ENCODE peak calls at places on chromosomes 12 and 14, in eight cellular contexts. T is GM23338, F is tibial artery, E is AG04450, V is fibroblast of pulmonary artery, I is DND-41, U is fibroblast of lung, P is upper lobe of right lung. O is an unnamed sample.

GRCh38 chr14:101969480-101969879 is 5.1 kb downstream of the DYNC1H1 start:
- DNase-seq in T (no peak), F (no peak), E (no peak), V (no peak), I (no peak), U (no peak), P (no peak), O (no peak)

GRCh38 chr14:103943673-103944072 is 1.3 kb upstream of the RD3L start:
- DNase-seq in T (no peak), F (no peak), E (no peak), V (no peak), I (no peak), U (no peak), P (no peak), O (no peak)

GRCh38 chr14:56331815-56332214 is 213.6 kb downstream of the PELI2 start:
- DNase-seq in T (no peak), F (no peak), E (no peak), V (peak), I (peak), U (peak), P (no peak), O (no peak)

GRCh38 chr12:32290411-32290810 is 108.9 kb upstream of the FGD4 start:
- DNase-seq in T (peak), F (no peak), E (no peak), V (no peak), I (no peak), U (peak), P (no peak), O (no peak)

GRCh38 chr14:45526715-45527549 is 273.9 kb upstream of the MIS18BP1 start:
- DNase-seq in T (peak), F (no peak), E (no peak), V (no peak), I (peak), U (no peak), P (peak), O (peak)

GRCh38 chr14:78688503-78688902 is 518.3 kb downstream of the NRXN3 start:
- DNase-seq in T (no peak), F (no peak), E (no peak), V (no peak), I (no peak), U (no peak), P (no peak), O (no peak)

GRCh38 chr14:25048170-25049126 is 1.5 kb downstream of the STXBP6 start:
- DNase-seq in T (peak), F (peak), E (no peak), V (peak), I (no peak), U (peak), P (no peak), O (no peak)

GRCh38 chr14:104941508-104942365 is 17.1 kb downstream of the PLD4 start:
- DNase-seq in T (no peak), F (no peak), E (no peak), V (no peak), I (no peak), U (no peak), P (peak), O (no peak)

GRCh38 chr14:44795725-44796124 is 166.0 kb downstream of the KLHL28 start:
- DNase-seq in T (peak), F (no peak), E (no peak), V (no peak), I (no peak), U (peak), P (no peak), O (no peak)

GRCh38 chr12:93979189-93979588 is 169.2 kb upstream of the PLXNC1 start:
- DNase-seq in T (peak), F (no peak), E (no peak), V (peak), I (peak), U (peak), P (no peak), O (peak)

GRCh38 chr14:64703393-64704144 is 655 bp upstream of the PLEKHG3 start:
- DNase-seq in T (peak), F (peak), E (no peak), V (no peak), I (no peak), U (peak), P (no peak), O (no peak)

GRCh38 chr12:12839003-12839395 is 25.9 kb downstream of the DDX47 start:
- DNase-seq in T (no peak), F (no peak), E (no peak), V (no peak), I (no peak), U (no peak), P (no peak), O (peak)

GRCh38 chr12:12836571-12836970 is 23.4 kb downstream of the DDX47 start:
- DNase-seq in T (no peak), F (no peak), E (no peak), V (no peak), I (no peak), U (peak), P (no peak), O (no peak)

GRCh38 chr12:12835378-12836145 is 22.4 kb downstream of the DDX47 start:
- DNase-seq in T (no peak), F (no peak), E (no peak), V (no peak), I (no peak), U (peak), P (no peak), O (no peak)

GRCh38 chr12:12839886-12840285 is 26.7 kb downstream of the DDX47 start:
- DNase-seq in T (no peak), F (peak), E (peak), V (peak), I (no peak), U (peak), P (peak), O (no peak)

DNA sequence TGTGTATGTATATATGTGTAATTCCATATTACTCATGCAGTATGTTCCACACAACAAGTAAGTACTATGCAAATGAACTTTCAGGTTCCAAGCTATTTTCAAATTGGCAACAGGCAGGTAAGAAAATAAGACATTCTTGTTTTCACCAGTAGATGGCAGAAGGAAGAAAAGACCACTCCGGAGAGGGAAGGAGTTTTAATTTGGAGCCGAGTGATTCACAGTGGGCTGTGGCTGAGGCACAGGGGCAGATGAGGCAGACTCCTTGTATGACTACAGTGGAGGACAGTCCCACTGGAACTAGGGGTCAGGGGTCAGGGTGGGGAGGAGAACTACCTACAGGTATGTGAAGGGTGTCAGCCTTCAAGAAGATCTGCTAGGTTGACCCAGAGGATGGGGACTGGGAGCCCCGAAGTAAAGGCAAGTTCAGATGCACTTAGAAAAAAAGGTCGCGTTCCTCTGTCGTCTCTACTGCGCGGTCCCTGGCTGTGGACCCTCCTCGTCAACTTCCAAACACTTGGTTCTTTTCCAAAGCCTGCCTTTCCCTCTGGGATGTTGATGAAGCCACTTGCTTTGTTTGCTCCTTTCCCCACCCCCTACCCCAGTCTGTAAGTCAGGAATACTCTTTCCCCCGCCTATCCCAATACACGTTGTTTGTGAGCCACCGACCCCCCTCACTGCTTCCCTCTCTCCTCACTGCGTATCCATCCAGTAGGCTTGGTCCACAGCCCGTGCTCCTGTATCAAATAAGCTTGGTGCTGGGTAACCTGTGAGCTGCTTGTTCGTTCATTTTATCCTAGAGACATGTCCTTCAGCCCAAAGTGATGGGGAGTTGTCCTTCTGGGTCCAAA is 24.1 kb downstream of the DDX47 start:
- DNase-seq in T (peak), F (no peak), E (peak), V (peak), I (no peak), U (peak), P (no peak), O (peak)
- H3K4me3 ChIP-seq in T (no peak), F (no peak), E (no peak), V (no peak), I (no peak), U (no peak), P (peak), O (no peak)

GRCh38 chr14:50668008-50668851 is at the start of gene SAV1:
- DNase-seq in T (peak), F (peak), E (peak), V (peak), I (peak), U (peak), P (peak), O (peak)

GRCh38 chr14:50667491-50668007 is 557 bp downstream of the SAV1 start:
- DNase-seq in T (peak), F (no peak), E (no peak), V (no peak), I (peak), U (no peak), P (no peak), O (peak)

GRCh38 chr14:50669441-50669986 is 1.4 kb upstream of the SAV1 start:
- DNase-seq in T (peak), F (no peak), E (no peak), V (no peak), I (no peak), U (no peak), P (no peak), O (no peak)

GRCh38 chr14:50670196-50670875 is 2.2 kb upstream of the SAV1 start:
- DNase-seq in T (peak), F (no peak), E (no peak), V (no peak), I (no peak), U (peak), P (no peak), O (no peak)

DNA sequence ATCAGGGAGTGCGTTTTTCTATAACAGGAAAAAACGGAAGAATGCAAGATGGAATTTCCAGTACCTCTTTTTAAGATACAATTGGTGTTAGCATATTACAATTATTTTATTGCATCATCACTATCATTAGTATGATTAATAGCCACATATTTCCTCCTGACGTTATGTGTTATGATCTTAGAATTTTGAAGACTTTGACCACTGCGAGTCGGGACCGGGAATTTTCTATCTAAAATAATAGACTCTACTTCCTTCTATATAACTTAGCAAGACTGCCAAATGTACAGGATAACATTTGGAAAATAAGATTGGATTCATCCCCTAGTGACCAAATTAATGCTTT is 717 bp upstream of the SAV1 start:
- DNase-seq in T (no peak), F (no peak), E (no peak), V (no peak), I (no peak), U (no peak), P (no peak), O (no peak)
- H3K4me3 ChIP-seq in T (peak), F (peak), E (peak), V (peak), I (peak), U (peak), P (peak), O (peak)

GRCh38 chr12:99153283-99153682 is 494.3 kb upstream of the GARIN6 start:
- DNase-seq in T (no peak), F (no peak), E (no peak), V (no peak), I (no peak), U (no peak), P (no peak), O (no peak)

GRCh38 chr12:99152337-99152736 is 495.2 kb upstream of the GARIN6 start:
- DNase-seq in T (no peak), F (no peak), E (no peak), V (no peak), I (no peak), U (no peak), P (no peak), O (no peak)

GRCh38 chr12:99157946-99158345 is 489.6 kb upstream of the GARIN6 start:
- DNase-seq in T (no peak), F (no peak), E (no peak), V (no peak), I (no peak), U (peak), P (no peak), O (no peak)

GRCh38 chr12:99154264-99154982 is 493.1 kb upstream of the GARIN6 start:
- DNase-seq in T (peak), F (no peak), E (no peak), V (peak), I (no peak), U (peak), P (no peak), O (no peak)

DNA sequence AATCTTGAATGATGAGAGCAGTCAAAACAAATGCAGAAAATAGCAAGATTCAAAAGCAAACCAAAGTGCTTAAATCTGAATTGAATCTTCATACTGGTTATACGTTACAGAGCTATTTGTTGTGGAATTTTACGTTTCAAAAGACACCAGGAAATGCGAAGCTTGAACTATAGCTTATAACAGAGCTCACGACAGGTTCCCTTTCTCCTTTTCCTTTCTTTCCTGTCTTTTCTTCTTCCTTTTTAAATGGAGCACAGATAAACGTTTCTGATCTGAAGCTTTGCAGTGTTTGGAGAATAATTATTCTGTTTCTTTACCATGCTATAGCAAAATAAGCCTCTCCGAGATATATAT is 492.6 kb upstream of the GARIN6 start:
- DNase-seq in T (peak), F (no peak), E (no peak), V (no peak), I (no peak), U (no peak), P (no peak), O (no peak)
- H3K4me3 ChIP-seq in T (peak), F (peak), E (no peak), V (no peak), I (no peak), U (no peak), P (no peak), O (no peak)

GRCh38 chr12:69056743-69057515 is 124.0 kb upstream of the CPM start:
- DNase-seq in T (no peak), F (no peak), E (peak), V (peak), I (no peak), U (peak), P (no peak), O (no peak)

GRCh38 chr12:69054343-69055056 is 121.5 kb upstream of the CPM start:
- DNase-seq in T (no peak), F (no peak), E (no peak), V (no peak), I (no peak), U (no peak), P (no peak), O (no peak)

GRCh38 chr12:69055706-69056105 is 122.7 kb upstream of the CPM start:
- DNase-seq in T (no peak), F (peak), E (no peak), V (no peak), I (no peak), U (no peak), P (no peak), O (no peak)

GRCh38 chr12:69055280-69055679 is 122.3 kb upstream of the CPM start:
- DNase-seq in T (no peak), F (no peak), E (no peak), V (no peak), I (no peak), U (no peak), P (no peak), O (no peak)

DNA sequence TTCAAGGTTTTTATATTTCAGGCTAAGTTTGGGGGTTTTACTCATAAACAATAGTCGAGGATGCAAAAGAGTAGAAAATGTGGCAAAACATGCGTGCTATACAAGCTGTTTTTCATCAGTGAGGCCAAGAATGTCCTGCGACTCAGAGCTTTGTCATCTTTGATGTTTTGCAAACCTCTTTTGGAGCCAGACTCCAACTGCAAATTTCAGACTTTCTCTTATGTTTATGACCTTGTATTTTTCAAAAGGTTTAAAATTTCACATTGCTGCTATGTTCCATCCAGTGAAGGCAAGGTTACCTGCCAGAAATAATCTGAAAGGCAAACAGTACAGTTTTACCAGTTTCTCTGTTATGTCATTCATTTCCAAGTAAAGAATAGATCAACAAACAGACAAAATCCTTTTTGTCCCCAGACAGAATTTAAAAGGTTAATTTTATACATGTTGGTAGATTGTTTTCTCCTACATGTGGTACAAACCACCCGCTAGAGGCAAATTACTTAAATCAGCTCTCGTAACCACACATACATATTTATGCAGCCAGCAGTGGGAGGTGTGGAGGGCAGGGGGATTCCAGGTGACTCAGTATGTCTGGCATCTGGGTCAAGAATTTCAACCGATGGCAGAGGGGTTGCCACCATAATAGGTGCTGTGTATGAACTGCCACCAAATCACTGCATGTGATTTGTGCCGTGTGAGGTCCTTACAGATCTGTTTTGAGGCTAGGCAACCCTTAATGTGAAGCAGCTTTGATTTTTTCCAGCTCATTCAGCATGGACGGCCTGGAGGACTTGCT is 119.8 kb upstream of the CPM start:
- DNase-seq in T (peak), F (no peak), E (peak), V (peak), I (no peak), U (peak), P (no peak), O (peak)
- H3K4me3 ChIP-seq in T (no peak), F (no peak), E (no peak), V (no peak), I (no peak), U (no peak), P (no peak), O (peak)

DNA sequence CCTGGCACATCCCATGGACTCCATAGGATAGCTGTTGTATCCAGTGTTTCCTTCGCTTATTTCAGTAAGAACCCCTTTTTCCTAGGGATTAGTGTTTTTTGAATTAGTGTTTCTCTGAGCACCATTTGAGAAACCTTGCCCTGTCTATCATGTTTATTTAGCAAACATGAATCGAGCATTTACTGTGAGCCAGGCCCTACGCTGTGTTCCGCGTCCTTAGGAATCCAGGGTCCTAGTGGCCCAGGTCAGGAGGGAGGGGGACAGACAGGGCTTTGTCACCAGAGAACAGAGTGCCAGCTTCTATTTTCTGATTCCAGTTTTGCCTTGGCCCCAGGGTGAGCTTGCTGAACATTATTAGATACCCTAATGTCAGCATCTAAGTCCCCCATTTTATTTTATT is 2.5 kb downstream of the TEAD4 start:
- DNase-seq in T (peak), F (no peak), E (no peak), V (no peak), I (no peak), U (no peak), P (no peak), O (no peak)
- H3K4me3 ChIP-seq in T (peak), F (no peak), E (no peak), V (peak), I (no peak), U (no peak), P (peak), O (no peak)

GRCh38 chr12:4168041-4168440 is 105.5 kb upstream of the CCND2 start:
- DNase-seq in T (peak), F (no peak), E (no peak), V (no peak), I (no peak), U (no peak), P (no peak), O (no peak)

GRCh38 chr12:4169522-4169921 is 104.0 kb upstream of the CCND2 start:
- DNase-seq in T (no peak), F (no peak), E (no peak), V (no peak), I (peak), U (no peak), P (no peak), O (no peak)

GRCh38 chr12:4160314-4161040 is 113.1 kb upstream of the CCND2 start:
- DNase-seq in T (no peak), F (no peak), E (no peak), V (no peak), I (no peak), U (no peak), P (no peak), O (peak)

GRCh38 chr12:4161718-4162117 is 111.8 kb upstream of the CCND2 start:
- DNase-seq in T (no peak), F (no peak), E (no peak), V (no peak), I (no peak), U (no peak), P (no peak), O (no peak)

GRCh38 chr12:4164591-4165558 is 108.7 kb upstream of the CCND2 start:
- DNase-seq in T (peak), F (peak), E (peak), V (peak), I (no peak), U (peak), P (peak), O (peak)
- H3K4me3 ChIP-seq in T (peak), F (peak), E (peak), V (peak), I (no peak), U (peak), P (peak), O (peak)

GRCh38 chr12:27707216-27707615 is 3.4 kb upstream of the MRPS35 start:
- DNase-seq in T (no peak), F (no peak), E (no peak), V (no peak), I (no peak), U (no peak), P (no peak), O (no peak)
- H3K4me3 ChIP-seq in T (no peak), F (no peak), E (no peak), V (no peak), I (no peak), U (no peak), P (no peak), O (no peak)

GRCh38 chr14:57863471-57863870 is 2.4 kb downstream of the SLC35F4 start:
- DNase-seq in T (no peak), F (no peak), E (no peak), V (no peak), I (no peak), U (no peak), P (no peak), O (no peak)

GRCh38 chr14:57865450-57866198 is at the start of gene SLC35F4:
- DNase-seq in T (peak), F (no peak), E (no peak), V (peak), I (peak), U (peak), P (peak), O (no peak)

GRCh38 chr14:57865066-57865449 is 834 bp downstream of the SLC35F4 start:
- DNase-seq in T (no peak), F (no peak), E (no peak), V (no peak), I (no peak), U (no peak), P (no peak), O (no peak)

GRCh38 chr14:57869530-57870088 is 3.7 kb upstream of the SLC35F4 start:
- DNase-seq in T (peak), F (no peak), E (no peak), V (no peak), I (no peak), U (no peak), P (no peak), O (no peak)

GRCh38 chr14:57866199-57866755 is 385 bp upstream of the SLC35F4 start:
- DNase-seq in T (peak), F (no peak), E (no peak), V (no peak), I (no peak), U (no peak), P (no peak), O (no peak)
- H3K4me3 ChIP-seq in T (peak), F (peak), E (no peak), V (no peak), I (no peak), U (no peak), P (no peak), O (no peak)

O was measured in CD4-positive, CD25-positive, alpha-beta regulatory T cell.